ENCODE peak calls at places on chromosome 6, in four cellular contexts. L is tibial artery, J is mesothelial cell of epicardium, H is heart left ventricle. C is an unnamed sample.

GRCh38 chr6:134416501-134417154 is 98.7 kb upstream of the SGK1 start:
- DNase-seq in L (no peak), J (no peak), H (no peak), C (no peak)

GRCh38 chr6:32940656-32941411 is at the start of gene HLA-DMB:
- DNase-seq in L (peak), J (no peak), H (peak), C (no peak)

GRCh38 chr6:84870693-84871092 is 106.3 kb upstream of the TBX18 start:
- DNase-seq in L (no peak), J (no peak), H (no peak), C (no peak)

GRCh38 chr6:7058250-7058923 is 49.4 kb upstream of the RREB1 start:
- DNase-seq in L (no peak), J (no peak), H (no peak), C (no peak)

GRCh38 chr6:47413752-47414516 is 63.7 kb upstream of the CD2AP start:
- DNase-seq in L (peak), J (no peak), H (peak), C (no peak)

GRCh38 chr6:3427740-3428085 is 29.1 kb downstream of the SLC22A23 start:
- DNase-seq in L (peak), J (no peak), H (peak), C (no peak)

GRCh38 chr6:2196079-2196679 is 49.2 kb downstream of the GMDS start:
- DNase-seq in L (peak), J (no peak), H (no peak), C (no peak)

GRCh38 chr6:36660771-36661471 is 17.6 kb upstream of the CDKN1A start:
- DNase-seq in L (no peak), J (no peak), H (peak), C (no peak)

GRCh38 chr6:139433647-139434419 is 59.4 kb upstream of the CITED2 start:
- DNase-seq in L (no peak), J (no peak), H (no peak), C (no peak)

DNA sequence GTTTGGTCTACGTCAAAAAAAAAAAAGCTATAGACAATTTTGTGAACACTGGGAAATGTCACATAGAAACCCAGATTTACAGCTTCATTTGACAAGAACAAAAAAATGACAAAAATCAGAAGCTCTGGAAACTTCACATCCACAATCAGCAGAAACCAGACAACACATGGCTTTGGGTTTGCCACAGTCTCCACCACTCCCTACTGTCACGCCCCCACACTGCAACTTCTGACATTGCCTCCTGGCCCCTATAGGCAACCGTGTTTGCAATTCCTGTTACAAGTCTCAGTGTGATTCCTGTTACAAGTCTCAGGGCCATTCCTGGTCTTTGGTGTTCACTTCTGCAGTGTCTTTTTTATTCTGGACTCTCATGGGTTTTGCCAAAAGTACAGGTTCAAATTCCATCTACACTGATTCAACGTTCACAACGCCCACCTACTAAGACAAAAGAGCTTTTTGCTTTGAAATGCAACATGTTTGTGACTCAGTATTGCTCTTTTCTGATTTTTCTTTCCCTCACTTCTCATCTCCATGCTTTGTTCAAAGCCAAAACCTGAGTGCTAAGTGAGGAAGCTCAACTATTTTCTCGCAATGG is 12.0 kb downstream of the CNKSR3 start:
- DNase-seq in L (no peak), J (no peak), H (no peak), C (no peak)
- TF ChIP-seq CTCF in L (no peak), J (no peak), H (no peak), C (no peak)

GRCh38 chr6:624979-625378 is 31.9 kb downstream of the HUS1B start:
- DNase-seq in L (no peak), J (no peak), H (no peak), C (no peak)
- TF ChIP-seq CTCF in L (no peak), J (no peak), H (no peak), C (peak)

GRCh38 chr6:165443462-165443861 is 134.1 kb upstream of the C6orf118 start:
- DNase-seq in L (no peak), J (no peak), H (no peak), C (no peak)

GRCh38 chr6:165441176-165441575 is 131.8 kb upstream of the C6orf118 start:
- DNase-seq in L (no peak), J (no peak), H (no peak), C (no peak)

GRCh38 chr6:165439928-165440554 is 130.6 kb upstream of the C6orf118 start:
- DNase-seq in L (no peak), J (no peak), H (no peak), C (no peak)
- TF ChIP-seq CTCF in L (peak), J (peak), H (peak), C (peak)

DNA sequence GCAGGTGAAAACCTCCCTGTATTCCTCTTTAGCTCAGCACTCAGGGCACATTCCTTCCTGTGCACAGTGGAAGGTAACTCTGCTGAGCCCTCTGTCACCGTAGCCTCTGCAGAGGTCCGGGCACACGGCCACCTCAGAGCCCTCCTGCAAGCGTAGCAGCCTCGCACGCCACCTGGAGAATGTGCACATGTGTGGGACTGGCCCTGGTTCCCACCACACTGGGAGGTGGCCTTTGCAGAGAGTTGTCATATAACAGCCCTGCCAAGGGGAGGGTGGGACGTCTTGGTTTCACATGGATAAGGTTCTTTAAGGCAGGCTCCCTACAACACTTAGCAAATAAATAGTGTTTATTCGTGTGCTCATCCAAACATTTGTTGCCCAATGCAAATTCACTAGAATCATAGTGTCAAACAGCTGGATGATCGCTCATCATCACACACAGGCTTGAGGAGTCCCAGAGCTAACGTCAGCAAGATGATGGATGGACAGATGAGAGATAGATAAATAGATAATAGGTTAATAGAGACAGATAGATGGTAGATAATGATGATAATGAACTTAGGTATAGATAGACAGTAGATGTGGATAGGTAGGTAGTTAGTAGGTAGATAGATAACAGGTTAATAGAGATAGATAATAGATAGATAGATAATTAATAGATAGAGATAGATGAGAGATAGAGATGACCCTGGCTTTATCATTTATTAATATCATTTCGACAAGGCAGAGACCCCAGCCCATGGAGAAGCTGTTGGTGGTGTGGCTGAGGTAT is 32.1 kb upstream of the AFDN start:
- DNase-seq in L (no peak), J (no peak), H (no peak), C (peak)
- TF ChIP-seq CTCF in L (no peak), J (no peak), H (no peak), C (no peak)

C was measured in type B pancreatic cell.